ENCODE peak calls at places on chromosome 11, in six cellular contexts. One of them, this sample, is unnamed.

GRCh38 chr11:60924906-60925684 is 835 bp downstream of the TMEM132A start:
- DNase-seq in body of pancreas: no peak
- DNase-seq in left ventricle myocardium inferior: no peak
- DNase-seq in ovary: no peak
- DNase-seq in psoas muscle: no peak
- DNase-seq in fibroblast of mammary gland: no peak
- DNase-seq in this sample: no peak

GRCh38 chr11:2933376-2934056 is 4.3 kb upstream of the PHLDA2 start:
- DNase-seq in left ventricle myocardium inferior: peak
- DNase-seq in ovary: peak
- DNase-seq in body of pancreas: peak
- DNase-seq in fibroblast of mammary gland: peak
- DNase-seq in psoas muscle: peak
- DNase-seq in this sample: peak

GRCh38 chr11:115324569-115325432 is 179.4 kb downstream of the CADM1 start:
- DNase-seq in ovary: no peak
- DNase-seq in psoas muscle: no peak
- DNase-seq in left ventricle myocardium inferior: no peak
- DNase-seq in body of pancreas: peak
- DNase-seq in fibroblast of mammary gland: peak
- DNase-seq in this sample: peak

GRCh38 chr11:33449798-33450197 is 192.6 kb downstream of the HIPK3 start:
- DNase-seq in body of pancreas: no peak
- DNase-seq in psoas muscle: no peak
- DNase-seq in fibroblast of mammary gland: no peak
- DNase-seq in left ventricle myocardium inferior: no peak
- DNase-seq in ovary: no peak
- DNase-seq in this sample: peak

GRCh38 chr11:31995525-31996123 is 95.2 kb upstream of the RCN1 start:
- DNase-seq in fibroblast of mammary gland: no peak
- DNase-seq in psoas muscle: no peak
- DNase-seq in ovary: no peak
- DNase-seq in left ventricle myocardium inferior: no peak
- DNase-seq in body of pancreas: no peak
- DNase-seq in this sample: peak

GRCh38 chr11:116229581-116229980 is 543.2 kb downstream of the BUD13 start:
- DNase-seq in fibroblast of mammary gland: no peak
- DNase-seq in body of pancreas: no peak
- DNase-seq in psoas muscle: no peak
- DNase-seq in left ventricle myocardium inferior: no peak
- DNase-seq in ovary: no peak
- DNase-seq in this sample: no peak

GRCh38 chr11:77776455-77776854 is 44.1 kb downstream of the RSF1 start:
- DNase-seq in ovary: no peak
- DNase-seq in body of pancreas: no peak
- DNase-seq in fibroblast of mammary gland: peak
- DNase-seq in psoas muscle: no peak
- DNase-seq in left ventricle myocardium inferior: no peak
- DNase-seq in this sample: peak

GRCh38 chr11:70584786-70585545 is 186.6 kb downstream of the CTTN start:
- DNase-seq in left ventricle myocardium inferior: no peak
- DNase-seq in ovary: no peak
- DNase-seq in psoas muscle: no peak
- DNase-seq in body of pancreas: no peak
- DNase-seq in fibroblast of mammary gland: no peak
- DNase-seq in this sample: no peak

GRCh38 chr11:108137212-108137611 is 15.8 kb downstream of the ACAT1 start:
- DNase-seq in psoas muscle: no peak
- DNase-seq in fibroblast of mammary gland: no peak
- DNase-seq in left ventricle myocardium inferior: no peak
- DNase-seq in body of pancreas: no peak
- DNase-seq in ovary: no peak
- DNase-seq in this sample: no peak

GRCh38 chr11:59818572-59818971 is 8.0 kb upstream of the MRPL16 start:
- DNase-seq in body of pancreas: no peak
- DNase-seq in fibroblast of mammary gland: no peak
- DNase-seq in psoas muscle: no peak
- DNase-seq in left ventricle myocardium inferior: no peak
- DNase-seq in ovary: no peak
- DNase-seq in this sample: no peak

GRCh38 chr11:29305456-29306232 is 711.2 kb downstream of the KCNA4 start:
- DNase-seq in body of pancreas: no peak
- DNase-seq in fibroblast of mammary gland: no peak
- DNase-seq in ovary: no peak
- DNase-seq in psoas muscle: no peak
- DNase-seq in left ventricle myocardium inferior: no peak
- DNase-seq in this sample: no peak

GRCh38 chr11:77410076-77410827 is 63.6 kb downstream of the PAK1 start:
- DNase-seq in psoas muscle: no peak
- DNase-seq in fibroblast of mammary gland: no peak
- DNase-seq in body of pancreas: no peak
- DNase-seq in ovary: no peak
- DNase-seq in left ventricle myocardium inferior: no peak
- DNase-seq in this sample: no peak

GRCh38 chr11:126268361-126268707 is 361 bp downstream of the SRPRA start:
- DNase-seq in left ventricle myocardium inferior: no peak
- DNase-seq in ovary: no peak
- DNase-seq in body of pancreas: no peak
- DNase-seq in psoas muscle: no peak
- DNase-seq in fibroblast of mammary gland: no peak
- DNase-seq in this sample: no peak

GRCh38 chr11:6420677-6421076 is 1.8 kb upstream of the APBB1 start:
- DNase-seq in left ventricle myocardium inferior: no peak
- DNase-seq in body of pancreas: no peak
- DNase-seq in psoas muscle: no peak
- DNase-seq in ovary: no peak
- DNase-seq in fibroblast of mammary gland: no peak
- DNase-seq in this sample: no peak

GRCh38 chr11:6418199-6418957 is 516 bp downstream of the APBB1 start:
- DNase-seq in psoas muscle: no peak
- DNase-seq in fibroblast of mammary gland: no peak
- DNase-seq in body of pancreas: no peak
- DNase-seq in ovary: no peak
- DNase-seq in left ventricle myocardium inferior: peak
- DNase-seq in this sample: no peak

GRCh38 chr11:6414874-6415328 is 4.0 kb downstream of the APBB1 start:
- DNase-seq in fibroblast of mammary gland: no peak
- DNase-seq in psoas muscle: no peak
- DNase-seq in ovary: no peak
- DNase-seq in body of pancreas: no peak
- DNase-seq in left ventricle myocardium inferior: no peak
- DNase-seq in this sample: no peak

GRCh38 chr11:6413791-6414231 is 5.1 kb downstream of the APBB1 start:
- DNase-seq in body of pancreas: no peak
- DNase-seq in ovary: no peak
- DNase-seq in fibroblast of mammary gland: no peak
- DNase-seq in left ventricle myocardium inferior: no peak
- DNase-seq in psoas muscle: no peak
- DNase-seq in this sample: no peak

DNA sequence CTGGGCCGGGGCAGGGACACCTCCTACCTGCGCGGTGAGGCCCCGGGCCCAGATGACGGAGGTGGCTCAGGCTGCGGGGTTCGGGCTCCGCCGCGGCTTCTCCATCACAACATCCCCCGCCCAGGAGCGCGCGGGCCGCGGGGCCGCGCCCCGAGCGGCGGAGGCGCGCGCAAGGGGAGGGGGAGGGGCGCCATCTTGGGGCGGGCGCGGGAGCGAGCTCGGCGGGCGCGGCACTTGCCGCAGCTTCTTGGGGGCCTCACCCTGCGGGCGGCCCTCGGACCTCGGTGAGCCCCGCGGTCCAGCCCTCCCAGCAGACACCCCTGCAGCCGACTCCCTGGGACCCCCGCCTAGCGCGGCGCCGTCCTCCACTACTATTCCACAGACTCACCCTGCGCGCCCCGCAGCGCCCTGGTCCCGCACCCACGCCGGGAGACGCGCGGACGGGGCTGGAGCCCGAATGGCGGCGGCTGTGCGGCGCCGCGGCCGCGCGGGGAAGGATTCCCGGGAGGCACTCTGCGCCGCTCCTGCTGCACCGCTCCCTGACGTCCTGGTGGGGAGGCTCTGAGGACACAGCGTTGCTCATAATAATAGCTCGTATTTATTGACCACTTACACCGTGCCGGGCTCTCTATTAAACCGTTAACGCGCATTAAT is at the start of gene APBB1:
- DNase-seq in fibroblast of mammary gland: peak
- DNase-seq in ovary: peak
- DNase-seq in psoas muscle: peak
- DNase-seq in body of pancreas: peak
- DNase-seq in left ventricle myocardium inferior: peak
- DNase-seq in this sample: peak
- TF ChIP-seq CTCF in fibroblast of mammary gland: no peak
- TF ChIP-seq CTCF in ovary: no peak
- TF ChIP-seq CTCF in psoas muscle: peak
- TF ChIP-seq CTCF in body of pancreas: no peak
- TF ChIP-seq CTCF in left ventricle myocardium inferior: peak
- TF ChIP-seq CTCF in this sample: no peak

GRCh38 chr11:112016088-112016764 is 9.0 kb upstream of the DLAT start:
- DNase-seq in ovary: no peak
- DNase-seq in psoas muscle: no peak
- DNase-seq in left ventricle myocardium inferior: no peak
- DNase-seq in fibroblast of mammary gland: peak
- DNase-seq in body of pancreas: peak
- DNase-seq in this sample: peak
- H3K4me3 ChIP-seq in ovary: no peak
- H3K4me3 ChIP-seq in psoas muscle: no peak
- H3K4me3 ChIP-seq in left ventricle myocardium inferior: no peak
- H3K4me3 ChIP-seq in fibroblast of mammary gland: no peak
- H3K4me3 ChIP-seq in body of pancreas: no peak
- H3K4me3 ChIP-seq in this sample: no peak

GRCh38 chr11:34793666-34794065 is 122.5 kb downstream of the APIP start:
- DNase-seq in left ventricle myocardium inferior: no peak
- DNase-seq in body of pancreas: no peak
- DNase-seq in ovary: no peak
- DNase-seq in fibroblast of mammary gland: no peak
- DNase-seq in psoas muscle: no peak
- DNase-seq in this sample: no peak

GRCh38 chr11:34792814-34793241 is 123.4 kb downstream of the APIP start:
- DNase-seq in body of pancreas: peak
- DNase-seq in psoas muscle: no peak
- DNase-seq in ovary: no peak
- DNase-seq in left ventricle myocardium inferior: no peak
- DNase-seq in fibroblast of mammary gland: peak
- DNase-seq in this sample: no peak

GRCh38 chr11:34791725-34792124 is 124.5 kb downstream of the APIP start:
- DNase-seq in ovary: no peak
- DNase-seq in fibroblast of mammary gland: no peak
- DNase-seq in body of pancreas: no peak
- DNase-seq in psoas muscle: no peak
- DNase-seq in left ventricle myocardium inferior: no peak
- DNase-seq in this sample: no peak

GRCh38 chr11:34790620-34791019 is 125.6 kb downstream of the APIP start:
- DNase-seq in left ventricle myocardium inferior: no peak
- DNase-seq in ovary: no peak
- DNase-seq in fibroblast of mammary gland: no peak
- DNase-seq in psoas muscle: no peak
- DNase-seq in body of pancreas: no peak
- DNase-seq in this sample: no peak

DNA sequence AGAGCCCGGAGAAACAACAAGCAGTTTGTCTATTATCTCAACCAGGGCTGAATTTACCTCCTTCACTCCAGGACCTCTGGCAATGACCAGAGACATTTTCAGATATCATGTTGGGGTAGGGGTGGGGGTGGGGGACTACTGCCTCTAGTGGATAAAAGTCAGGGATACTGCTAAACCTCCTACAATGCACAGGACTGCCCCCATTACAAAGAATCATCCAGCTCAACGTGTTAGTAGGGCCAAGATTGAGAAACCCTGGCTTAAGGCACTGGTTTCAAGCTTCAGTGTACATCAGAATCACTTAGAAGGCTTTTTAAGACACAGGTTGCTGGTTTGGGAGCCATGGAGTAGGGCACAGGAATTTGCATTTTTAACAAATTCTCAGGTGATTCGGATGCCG is 124.0 kb downstream of the APIP start:
- DNase-seq in ovary: no peak
- DNase-seq in left ventricle myocardium inferior: no peak
- DNase-seq in fibroblast of mammary gland: no peak
- DNase-seq in body of pancreas: no peak
- DNase-seq in psoas muscle: no peak
- DNase-seq in this sample: no peak
- TF ChIP-seq CTCF in ovary: no peak
- TF ChIP-seq CTCF in left ventricle myocardium inferior: no peak
- TF ChIP-seq CTCF in fibroblast of mammary gland: no peak
- TF ChIP-seq CTCF in body of pancreas: no peak
- TF ChIP-seq CTCF in psoas muscle: no peak
- TF ChIP-seq CTCF in this sample: no peak

GRCh38 chr11:96330511-96330859 is 12.5 kb downstream of the MAML2 start:
- DNase-seq in ovary: no peak
- DNase-seq in left ventricle myocardium inferior: no peak
- DNase-seq in fibroblast of mammary gland: no peak
- DNase-seq in body of pancreas: no peak
- DNase-seq in psoas muscle: no peak
- DNase-seq in this sample: no peak

GRCh38 chr11:96326954-96327353 is 16.0 kb downstream of the MAML2 start:
- DNase-seq in ovary: no peak
- DNase-seq in body of pancreas: no peak
- DNase-seq in psoas muscle: no peak
- DNase-seq in fibroblast of mammary gland: no peak
- DNase-seq in left ventricle myocardium inferior: no peak
- DNase-seq in this sample: no peak

GRCh38 chr11:96329855-96330510 is 13.0 kb downstream of the MAML2 start:
- DNase-seq in body of pancreas: no peak
- DNase-seq in left ventricle myocardium inferior: no peak
- DNase-seq in fibroblast of mammary gland: no peak
- DNase-seq in psoas muscle: no peak
- DNase-seq in ovary: no peak
- DNase-seq in this sample: peak

GRCh38 chr11:96329419-96329818 is 13.6 kb downstream of the MAML2 start:
- DNase-seq in body of pancreas: no peak
- DNase-seq in psoas muscle: no peak
- DNase-seq in ovary: no peak
- DNase-seq in fibroblast of mammary gland: no peak
- DNase-seq in left ventricle myocardium inferior: no peak
- DNase-seq in this sample: no peak

DNA sequence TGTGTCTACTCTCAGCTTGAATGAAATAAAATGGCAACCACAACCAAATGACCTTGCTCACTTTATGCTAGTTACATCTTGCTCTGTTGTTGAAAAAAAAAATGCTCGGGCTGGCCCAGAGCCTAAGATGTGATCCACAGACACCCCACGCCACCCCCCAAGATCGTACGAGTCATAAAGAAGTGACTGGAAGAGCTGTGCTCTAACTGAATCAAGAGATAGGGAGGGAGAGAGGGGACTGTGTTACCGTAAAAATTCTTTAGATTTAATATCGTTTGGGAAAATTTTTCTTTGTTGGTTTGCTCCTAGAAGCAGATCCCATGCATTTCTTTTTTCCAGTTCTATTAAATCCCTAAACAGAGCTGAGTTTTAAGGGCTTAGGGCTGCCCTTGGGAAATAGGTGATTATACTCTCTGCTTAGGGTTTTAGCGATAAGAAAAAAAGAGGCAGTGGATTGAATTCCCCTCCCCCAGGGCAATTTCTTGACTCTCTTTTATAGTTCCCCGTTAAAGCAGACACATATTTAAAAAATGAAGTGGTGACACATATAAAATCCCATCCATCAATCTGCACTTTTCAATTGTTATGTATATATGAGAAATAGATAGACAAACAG is 14.5 kb downstream of the MAML2 start:
- DNase-seq in fibroblast of mammary gland: no peak
- DNase-seq in left ventricle myocardium inferior: no peak
- DNase-seq in ovary: no peak
- DNase-seq in psoas muscle: no peak
- DNase-seq in body of pancreas: no peak
- DNase-seq in this sample: peak
- H3K4me3 ChIP-seq in fibroblast of mammary gland: no peak
- H3K4me3 ChIP-seq in left ventricle myocardium inferior: no peak
- H3K4me3 ChIP-seq in ovary: no peak
- H3K4me3 ChIP-seq in psoas muscle: no peak
- H3K4me3 ChIP-seq in body of pancreas: no peak
- H3K4me3 ChIP-seq in this sample: no peak

This sample was measured in astrocyte of the spinal cord.